ENCODE peak calls at places on chromosome 6, in five cellular contexts. B, F, R, K and I are unnamed samples. For H3K4me1, the result is how much of the 10 kb centered on the place peaks cover.

GRCh38 chr6:169341706-169342105 is 88.1 kb upstream of the THBS2 start:
- DNase-seq in B (no peak), F (no peak), R (no peak), K (no peak), I (no peak)

GRCh38 chr6:17277256-17277655 is 3.9 kb upstream of the RBM24 start:
- DNase-seq in B (no peak), F (no peak), R (no peak), K (no peak), I (no peak)

GRCh38 chr6:155228549-155229166 is 35.2 kb upstream of the CLDN20 start:
- DNase-seq in B (no peak), F (no peak), R (no peak), K (peak), I (no peak)

GRCh38 chr6:99591673-99592364 is 14.8 kb upstream of the PRDM13 start:
- DNase-seq in B (no peak), F (no peak), R (no peak), K (no peak), I (no peak)

GRCh38 chr6:63579937-63580703 is 7.8 kb downstream of the LOC128125822 start:
- DNase-seq in B (no peak), F (no peak), R (no peak), K (no peak), I (no peak)

GRCh38 chr6:3457710-3458605 is 1.1 kb upstream of the SLC22A23 start:
- DNase-seq in B (peak), F (no peak), R (no peak), K (peak), I (no peak)

GRCh38 chr6:48068326-48069191 is 42.4 kb downstream of the PTCHD4 start:
- DNase-seq in B (peak), F (no peak), R (no peak), K (no peak), I (no peak)

GRCh38 chr6:163355471-163355991 is 59.0 kb upstream of the QKI start:
- DNase-seq in B (peak), F (no peak), R (peak), K (peak), I (no peak)

GRCh38 chr6:53837875-53838806 is 43.3 kb downstream of the LRRC1 start:
- DNase-seq in B (peak), F (no peak), R (no peak), K (peak), I (no peak)

GRCh38 chr6:81380718-81381338 is 371.7 kb downstream of the TENT5A start:
- DNase-seq in B (no peak), F (no peak), R (no peak), K (no peak), I (no peak)
- H3K4me1 ChIP-seq in B (under half), F (under half), R (under half), K (under half), I (under half)

GRCh38 chr6:25675172-25675571 is 23.2 kb downstream of the SCGN start:
- DNase-seq in B (no peak), F (no peak), R (no peak), K (peak), I (no peak)

GRCh38 chr6:25671652-25672051 is 19.6 kb downstream of the SCGN start:
- DNase-seq in B (no peak), F (no peak), R (no peak), K (no peak), I (no peak)

GRCh38 chr6:25670208-25670607 is 18.2 kb downstream of the SCGN start:
- DNase-seq in B (no peak), F (no peak), R (no peak), K (no peak), I (no peak)

GRCh38 chr6:25665455-25665854 is 13.4 kb downstream of the SCGN start:
- DNase-seq in B (no peak), F (no peak), R (no peak), K (no peak), I (no peak)

DNA sequence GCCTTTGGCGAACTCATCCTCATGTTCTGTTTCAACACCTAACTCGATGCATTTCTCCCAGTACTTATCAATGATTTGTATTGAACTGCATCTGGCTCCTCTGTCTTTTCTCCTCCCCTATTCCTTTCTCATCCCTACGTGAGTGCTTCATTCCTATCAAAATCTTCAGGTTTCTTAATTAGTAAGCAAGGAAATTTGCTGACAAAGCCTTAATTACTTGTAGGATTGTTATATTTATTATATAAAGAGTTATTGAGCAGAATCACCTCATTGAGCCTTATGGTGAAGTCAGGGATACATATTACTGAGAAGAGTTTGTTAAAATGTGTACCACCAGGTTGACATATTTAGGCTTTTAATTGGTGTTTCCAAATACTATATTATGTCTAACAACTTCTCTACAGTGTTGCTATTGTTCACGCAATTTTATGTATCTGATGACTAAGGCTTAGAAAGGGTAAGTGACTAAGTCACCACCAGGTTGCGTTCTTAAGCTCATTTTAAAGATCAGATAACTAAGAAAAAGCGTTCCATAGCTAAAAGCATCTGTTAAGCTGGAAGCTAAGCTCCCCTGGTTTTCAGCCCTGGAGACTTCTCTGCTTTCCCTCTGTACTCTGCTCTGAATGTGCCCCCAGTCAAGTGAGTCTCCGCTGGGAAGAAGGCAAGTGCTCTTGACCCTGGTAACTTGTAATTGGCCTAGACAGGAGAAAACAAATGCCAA is 18.9 kb downstream of the SCGN start:
- DNase-seq in B (no peak), F (no peak), R (no peak), K (peak), I (no peak)
- H3K4me1 ChIP-seq in B (under half), F (under half), R (under half), K (under half), I (under half)

DNA sequence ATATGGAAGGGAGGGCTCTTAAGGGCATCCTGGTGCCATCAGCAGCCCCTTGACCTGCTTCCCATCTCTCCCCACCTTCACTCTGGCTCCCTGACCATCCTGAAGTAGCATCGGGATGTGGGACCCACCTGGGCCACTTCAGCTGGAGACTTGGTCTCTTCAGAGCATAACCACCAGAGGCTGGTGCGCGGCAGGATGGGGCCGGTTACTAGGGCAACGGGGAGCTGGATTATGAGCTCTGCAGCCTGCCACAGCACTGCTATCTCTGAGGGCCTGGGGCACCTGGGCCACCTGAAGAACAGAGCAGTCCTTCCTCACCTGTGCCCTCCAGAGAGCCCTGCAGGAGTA is 79.7 kb downstream of the SYNJ2 start:
- DNase-seq in B (no peak), F (no peak), R (no peak), K (no peak), I (no peak)
- H3K4me1 ChIP-seq in B (under half), F (under half), R (under half), K (under half), I (under half)

GRCh38 chr6:111722220-111722731 is 116.6 kb upstream of the TRAF3IP2 start:
- DNase-seq in B (peak), F (no peak), R (no peak), K (peak), I (no peak)
- H3K4me1 ChIP-seq in B (under half), F (half or more), R (half or more), K (under half), I (under half)

GRCh38 chr6:299050-299980 is 7.0 kb downstream of the DUSP22 start:
- DNase-seq in B (peak), F (no peak), R (no peak), K (no peak), I (no peak)

GRCh38 chr6:300494-301198 is 8.4 kb downstream of the DUSP22 start:
- DNase-seq in B (no peak), F (no peak), R (no peak), K (no peak), I (no peak)

GRCh38 chr6:301526-301925 is 9.2 kb downstream of the DUSP22 start:
- DNase-seq in B (no peak), F (no peak), R (no peak), K (no peak), I (no peak)

GRCh38 chr6:298233-299049 is 6.2 kb downstream of the DUSP22 start:
- DNase-seq in B (peak), F (no peak), R (no peak), K (no peak), I (no peak)

GRCh38 chr6:300026-300425 is 7.7 kb downstream of the DUSP22 start:
- DNase-seq in B (no peak), F (no peak), R (no peak), K (no peak), I (no peak)
- H3K4me1 ChIP-seq in B (under half), F (under half), R (half or more), K (under half), I (under half)

DNA sequence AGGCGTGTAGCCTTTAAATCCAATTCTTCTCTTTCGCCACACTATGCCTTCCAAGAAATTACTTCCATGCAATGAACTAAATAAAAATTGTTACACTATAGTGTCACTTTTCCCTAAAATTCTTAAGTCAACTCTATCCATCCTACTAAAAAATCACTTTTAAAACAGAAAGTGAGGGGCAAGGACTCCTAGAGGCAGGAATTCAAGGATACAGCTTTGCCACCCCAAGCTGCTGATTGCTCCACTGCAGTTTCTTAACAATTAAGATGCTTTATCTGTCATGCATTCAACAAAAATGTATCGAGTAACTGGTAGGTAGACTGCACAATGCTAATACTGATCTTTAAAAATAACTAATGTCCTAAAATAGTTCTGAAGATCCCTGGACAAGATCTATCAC is 4.3 kb downstream of the MCM9 start:
- DNase-seq in B (no peak), F (no peak), R (no peak), K (no peak), I (no peak)
- H3K4me1 ChIP-seq in B (under half), F (under half), R (under half), K (under half), I (under half)

GRCh38 chr6:56511591-56511990 is 131.1 kb downstream of the DST start:
- DNase-seq in B (no peak), F (no peak), R (no peak), K (no peak), I (no peak)
- H3K4me1 ChIP-seq in B (under half), F (under half), R (under half), K (under half), I (under half)

DNA sequence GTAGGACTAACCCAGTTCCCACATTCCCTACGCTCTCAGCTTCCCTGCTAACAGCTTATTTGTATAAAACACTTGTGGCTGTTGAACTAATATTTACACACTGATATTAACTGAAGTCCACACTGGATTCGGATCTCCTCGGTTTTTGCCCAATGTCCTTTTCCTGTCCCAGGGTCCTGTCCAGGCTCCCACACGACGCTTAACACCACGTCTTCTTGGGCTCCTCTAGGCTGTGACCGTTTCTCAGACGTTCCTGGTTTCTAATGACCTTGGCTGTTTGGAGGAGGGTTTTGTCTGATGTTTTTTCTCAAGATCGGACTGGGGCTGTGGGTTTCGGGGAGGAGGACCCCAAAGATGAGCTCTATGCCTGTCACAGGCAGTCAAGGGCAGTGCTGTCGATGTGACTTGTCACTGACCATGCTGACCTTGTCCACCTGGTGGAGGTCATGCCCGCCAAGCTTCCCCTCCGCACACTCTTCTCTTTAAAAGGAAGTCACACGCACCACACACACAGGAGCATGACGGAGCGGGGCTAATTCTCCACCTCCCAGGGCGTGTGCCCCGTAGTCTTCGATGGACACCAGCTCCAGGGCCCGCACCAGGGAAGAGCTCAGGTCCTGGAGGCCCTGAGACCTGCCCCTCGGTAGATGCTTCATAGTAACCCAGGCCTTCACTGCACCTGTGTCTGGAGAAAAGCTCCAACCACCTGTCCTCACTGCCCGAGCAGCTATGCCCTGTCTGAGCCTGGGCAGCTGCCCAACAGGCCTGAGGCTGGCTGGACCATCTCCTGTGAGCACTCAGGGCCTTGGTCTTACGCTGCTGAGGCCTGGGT is 72.0 kb downstream of the TTLL2 start:
- DNase-seq in B (no peak), F (no peak), R (no peak), K (no peak), I (no peak)
- H3K4me1 ChIP-seq in B (under half), F (under half), R (under half), K (under half), I (under half)

GRCh38 chr6:44223471-44224153 is at the start of gene SLC29A1:
- DNase-seq in B (peak), F (peak), R (peak), K (peak), I (peak)
- H3K4me1 ChIP-seq in B (under half), F (under half), R (half or more), K (under half), I (under half)

GRCh38 chr6:35722121-35722761 is 14.6 kb upstream of the ARMC12 start:
- DNase-seq in B (no peak), F (no peak), R (peak), K (peak), I (no peak)

GRCh38 chr6:35718354-35718695 is 18.5 kb upstream of the ARMC12 start:
- DNase-seq in B (no peak), F (no peak), R (no peak), K (no peak), I (no peak)

GRCh38 chr6:35718911-35719381 is 17.9 kb upstream of the ARMC12 start:
- DNase-seq in B (peak), F (no peak), R (no peak), K (no peak), I (no peak)

GRCh38 chr6:35719407-35719829 is 17.4 kb upstream of the ARMC12 start:
- DNase-seq in B (no peak), F (no peak), R (no peak), K (no peak), I (no peak)

GRCh38 chr6:35719830-35720733 is 16.8 kb upstream of the ARMC12 start:
- DNase-seq in B (peak), F (no peak), R (no peak), K (peak), I (no peak)
- H3K4me1 ChIP-seq in B (under half), F (half or more), R (half or more), K (under half), I (under half)